ENCODE peak calls at places on chromosomes 12 and 14, in five cellular contexts. M is testis, B is esophagus squamous epithelium, O is uterus, J is AG04450. Z is an unnamed sample.

GRCh38 chr14:45253754-45254300 is 825 bp upstream of the MIS18BP1 start:
- DNase-seq in M (peak), B (no peak), O (peak), J (no peak), Z (no peak)

GRCh38 chr12:88529531-88530488 is 50.5 kb downstream of the KITLG start:
- DNase-seq in M (no peak), B (no peak), O (no peak), J (no peak), Z (no peak)

GRCh38 chr14:96011609-96012008 is 27.6 kb upstream of the C14orf132 start:
- DNase-seq in M (no peak), B (no peak), O (no peak), J (no peak), Z (no peak)

GRCh38 chr12:117076410-117077372 is 22.5 kb downstream of the TESC start:
- DNase-seq in M (no peak), B (no peak), O (no peak), J (no peak), Z (no peak)

GRCh38 chr14:65414961-65415589 is 2.5 kb downstream of the FUT8 start:
- DNase-seq in M (peak), B (no peak), O (no peak), J (peak), Z (no peak)

GRCh38 chr12:111582133-111582747 is 16.9 kb downstream of the ATXN2 start:
- DNase-seq in M (no peak), B (no peak), O (no peak), J (no peak), Z (no peak)

GRCh38 chr14:35336171-35337073 is 44.2 kb downstream of the PSMA6 start:
- DNase-seq in M (peak), B (peak), O (peak), J (peak), Z (no peak)

GRCh38 chr12:116319851-116320621 is 42.5 kb upstream of the MED13L start:
- DNase-seq in M (peak), B (no peak), O (peak), J (peak), Z (no peak)

GRCh38 chr12:31752450-31752849 is 23.6 kb upstream of the AMN1 start:
- DNase-seq in M (no peak), B (no peak), O (no peak), J (no peak), Z (no peak)

GRCh38 chr14:75510547-75510946 is 11.7 kb upstream of the BATF start:
- DNase-seq in M (no peak), B (no peak), O (no peak), J (no peak), Z (no peak)

GRCh38 chr14:50955373-50956043 is 11.2 kb upstream of the PYGL start:
- DNase-seq in M (peak), B (no peak), O (peak), J (peak), Z (no peak)

GRCh38 chr14:68271996-68272395 is 452.4 kb downstream of the RAD51B start:
- DNase-seq in M (no peak), B (no peak), O (no peak), J (no peak), Z (no peak)

GRCh38 chr14:67943947-67944346 is 124.4 kb downstream of the RAD51B start:
- DNase-seq in M (peak), B (no peak), O (peak), J (peak), Z (no peak)

GRCh38 chr12:113099764-113100163 is 35.8 kb downstream of the RASAL1 start:
- DNase-seq in M (no peak), B (no peak), O (no peak), J (no peak), Z (no peak)

GRCh38 chr12:88420460-88420859 is 159.8 kb downstream of the KITLG start:
- DNase-seq in M (no peak), B (no peak), O (no peak), J (peak), Z (no peak)

GRCh38 chr14:100709252-100709955 is 17.3 kb upstream of the DLK1 start:
- DNase-seq in M (peak), B (no peak), O (peak), J (no peak), Z (no peak)

GRCh38 chr12:13980548-13981295 is 680 bp downstream of the GRIN2B start:
- DNase-seq in M (no peak), B (no peak), O (no peak), J (no peak), Z (no peak)

GRCh38 chr12:13945236-13945635 is 36.2 kb downstream of the GRIN2B start:
- DNase-seq in M (no peak), B (no peak), O (no peak), J (no peak), Z (no peak)

GRCh38 chr14:88562831-88563686 is at the start of gene ZC3H14:
- DNase-seq in M (peak), B (peak), O (peak), J (peak), Z (peak)

GRCh38 chr12:85516667-85517325 is 236.8 kb downstream of the ALX1 start:
- DNase-seq in M (no peak), B (no peak), O (no peak), J (no peak), Z (no peak)

GRCh38 chr12:51777457-51777856 is 71.1 kb downstream of the FIGNL2 start:
- DNase-seq in M (no peak), B (no peak), O (no peak), J (no peak), Z (no peak)

GRCh38 chr12:68451261-68452091 is 119.3 kb upstream of the MDM1 start:
- DNase-seq in M (peak), B (no peak), O (peak), J (peak), Z (no peak)

GRCh38 chr12:131126662-131127173 is 173.0 kb downstream of the ADGRD1 start:
- DNase-seq in M (no peak), B (no peak), O (no peak), J (no peak), Z (no peak)

GRCh38 chr14:73283592-73284379 is 46.5 kb downstream of the PAPLN start:
- DNase-seq in M (no peak), B (no peak), O (no peak), J (no peak), Z (peak)

GRCh38 chr12:58596381-58596780 is 323.9 kb downstream of the LRIG3 start:
- DNase-seq in M (no peak), B (no peak), O (no peak), J (no peak), Z (no peak)

GRCh38 chr12:68420225-68421008 is 88.3 kb upstream of the MDM1 start:
- DNase-seq in M (peak), B (no peak), O (no peak), J (no peak), Z (no peak)

GRCh38 chr12:20040844-20041243 is 327.5 kb upstream of the PDE3A start:
- DNase-seq in M (no peak), B (no peak), O (no peak), J (no peak), Z (no peak)

GRCh38 chr12:100733817-100734593 is 60.6 kb upstream of the ANO4 start:
- DNase-seq in M (no peak), B (no peak), O (no peak), J (peak), Z (no peak)

GRCh38 chr12:69846976-69847375 is 21.9 kb downstream of the MYRFL start:
- DNase-seq in M (no peak), B (no peak), O (no peak), J (no peak), Z (no peak)

GRCh38 chr12:121260091-121260490 is 36.4 kb downstream of the CAMKK2 start:
- DNase-seq in M (peak), B (no peak), O (no peak), J (no peak), Z (no peak)

GRCh38 chr14:106845286-106846087 is 1319.1 kb downstream of the TMEM121 start:
- DNase-seq in M (peak), B (no peak), O (peak), J (no peak), Z (no peak)

GRCh38 chr14:76501156-76501555 is 125.2 kb downstream of the ESRRB start:
- DNase-seq in M (no peak), B (no peak), O (no peak), J (no peak), Z (no peak)

GRCh38 chr12:49763006-49763591 is 21.7 kb downstream of the TMBIM6 start:
- DNase-seq in M (peak), B (no peak), O (peak), J (no peak), Z (peak)
- H3K27ac ChIP-seq in M (no peak), B (peak), O (no peak), J (no peak), Z (no peak)

DNA sequence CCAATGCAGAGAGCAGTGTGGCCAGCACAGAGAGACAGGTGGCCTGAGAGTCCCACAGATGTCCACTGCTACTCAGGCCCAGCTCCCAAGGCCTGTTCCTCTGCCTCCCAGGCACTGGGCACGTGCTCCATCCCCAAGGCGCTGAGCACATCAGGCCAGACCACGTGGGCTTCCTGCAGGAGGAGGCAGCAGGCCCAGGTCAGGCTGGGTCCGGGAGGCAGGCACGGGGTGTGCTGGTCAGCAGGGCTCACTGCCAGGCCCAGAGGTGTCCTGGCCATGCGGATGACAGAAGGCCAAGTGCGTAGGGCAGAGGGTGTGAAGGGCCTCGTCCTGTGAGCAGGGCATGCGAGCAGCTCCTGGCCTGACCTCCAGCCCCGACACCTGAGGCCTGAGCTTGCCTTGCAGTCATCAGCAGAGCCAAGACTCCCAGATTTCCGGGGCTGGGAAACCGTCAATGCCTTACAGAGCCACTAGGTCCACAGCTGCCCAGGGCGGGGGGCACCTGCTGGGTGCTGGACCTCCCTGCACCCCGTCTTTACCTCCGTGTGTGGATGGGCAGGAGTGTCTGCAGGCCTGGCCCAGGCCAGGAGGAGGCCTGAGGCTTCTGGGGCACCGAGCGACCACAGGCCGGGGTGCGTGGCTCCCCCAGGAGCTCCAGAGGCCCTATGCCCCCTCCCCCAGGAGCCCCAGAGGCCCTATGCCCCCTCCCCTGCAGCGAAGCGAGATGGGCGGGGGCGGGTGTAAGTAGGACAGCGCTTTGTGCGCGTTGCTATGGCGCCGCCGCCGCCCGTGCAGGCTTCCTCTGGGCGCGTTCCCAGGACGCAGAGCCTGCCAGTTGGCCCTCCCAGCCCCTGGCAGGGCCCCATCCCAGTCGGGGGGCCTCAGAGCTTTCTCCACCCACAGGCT is 15.0 kb downstream of the TRMT61A start:
- DNase-seq in M (peak), B (no peak), O (peak), J (no peak), Z (peak)
- H3K27ac ChIP-seq in M (peak), B (no peak), O (peak), J (no peak), Z (peak)

GRCh38 chr14:71711131-71711530 is 221.1 kb upstream of the RGS6 start:
- DNase-seq in M (no peak), B (no peak), O (no peak), J (no peak), Z (no peak)
- H3K27ac ChIP-seq in M (peak), B (no peak), O (no peak), J (peak), Z (peak)

DNA sequence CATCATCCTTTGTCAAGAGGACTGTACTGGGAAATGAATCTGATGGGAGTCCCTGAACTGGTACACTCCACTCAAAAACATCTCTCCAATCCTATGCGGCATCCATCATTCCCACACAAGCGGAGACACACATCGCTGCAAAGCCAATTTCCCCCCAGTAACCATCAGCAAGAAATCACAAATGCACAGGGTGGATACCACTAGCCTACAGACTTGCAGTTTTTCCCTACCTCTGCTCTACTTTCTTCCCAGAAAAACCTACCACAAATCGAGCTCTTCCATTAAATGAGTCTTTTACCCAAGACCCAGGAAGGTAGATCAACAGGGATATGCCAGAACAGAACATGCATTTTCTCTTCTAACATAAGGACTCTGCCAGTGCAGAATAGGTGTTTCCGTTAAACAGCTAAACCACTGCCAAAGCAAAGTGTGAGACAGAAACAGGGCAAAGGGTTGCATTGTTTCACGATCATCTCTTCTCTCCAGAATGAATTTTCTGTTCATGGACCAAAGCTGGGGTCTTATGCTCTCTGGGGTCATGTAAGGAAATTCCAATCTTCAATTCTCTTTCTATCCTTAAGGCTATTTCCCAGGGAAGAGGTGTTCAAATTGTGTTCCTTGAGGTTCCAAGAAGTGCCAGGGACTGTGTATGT is 11.1 kb downstream of the PSMB5 start:
- DNase-seq in M (no peak), B (no peak), O (no peak), J (no peak), Z (no peak)
- H3K27ac ChIP-seq in M (no peak), B (no peak), O (no peak), J (no peak), Z (no peak)

GRCh38 chr14:94638961-94639817 is 27.0 kb downstream of the SERPINA3 start:
- DNase-seq in M (no peak), B (no peak), O (no peak), J (no peak), Z (no peak)

GRCh38 chr14:94635143-94635542 is 23.0 kb downstream of the SERPINA3 start:
- DNase-seq in M (no peak), B (no peak), O (no peak), J (no peak), Z (no peak)

GRCh38 chr14:94636744-94637412 is 24.7 kb downstream of the SERPINA3 start:
- DNase-seq in M (no peak), B (no peak), O (no peak), J (no peak), Z (no peak)

GRCh38 chr14:94640721-94641631 is 28.8 kb downstream of the SERPINA3 start:
- DNase-seq in M (no peak), B (no peak), O (no peak), J (no peak), Z (no peak)

GRCh38 chr14:94638330-94638729 is 26.1 kb downstream of the SERPINA3 start:
- DNase-seq in M (no peak), B (no peak), O (no peak), J (no peak), Z (no peak)
- H3K27ac ChIP-seq in M (no peak), B (no peak), O (no peak), J (no peak), Z (no peak)

DNA sequence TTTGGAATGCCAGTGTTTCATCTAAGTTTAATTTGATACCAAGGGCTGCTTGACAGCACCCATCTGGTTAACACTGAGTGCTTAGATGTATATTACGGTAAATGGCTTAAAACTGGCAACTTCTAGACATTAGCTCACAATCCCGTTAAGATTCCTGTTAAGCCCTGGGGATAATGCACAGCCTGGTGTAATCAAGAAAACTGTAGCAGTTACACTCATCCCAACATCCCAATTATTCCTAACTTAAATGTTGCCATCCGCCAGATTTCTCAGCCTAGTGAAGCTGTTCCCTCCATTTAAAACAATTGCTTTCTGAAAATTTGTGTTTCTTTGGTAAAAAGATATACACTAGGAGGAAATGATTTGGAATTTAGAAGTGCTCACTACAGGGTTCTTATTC is 30.0 kb downstream of the PPFIBP1 start:
- DNase-seq in M (no peak), B (no peak), O (no peak), J (no peak), Z (no peak)
- H3K27ac ChIP-seq in M (peak), B (peak), O (peak), J (no peak), Z (peak)

DNA sequence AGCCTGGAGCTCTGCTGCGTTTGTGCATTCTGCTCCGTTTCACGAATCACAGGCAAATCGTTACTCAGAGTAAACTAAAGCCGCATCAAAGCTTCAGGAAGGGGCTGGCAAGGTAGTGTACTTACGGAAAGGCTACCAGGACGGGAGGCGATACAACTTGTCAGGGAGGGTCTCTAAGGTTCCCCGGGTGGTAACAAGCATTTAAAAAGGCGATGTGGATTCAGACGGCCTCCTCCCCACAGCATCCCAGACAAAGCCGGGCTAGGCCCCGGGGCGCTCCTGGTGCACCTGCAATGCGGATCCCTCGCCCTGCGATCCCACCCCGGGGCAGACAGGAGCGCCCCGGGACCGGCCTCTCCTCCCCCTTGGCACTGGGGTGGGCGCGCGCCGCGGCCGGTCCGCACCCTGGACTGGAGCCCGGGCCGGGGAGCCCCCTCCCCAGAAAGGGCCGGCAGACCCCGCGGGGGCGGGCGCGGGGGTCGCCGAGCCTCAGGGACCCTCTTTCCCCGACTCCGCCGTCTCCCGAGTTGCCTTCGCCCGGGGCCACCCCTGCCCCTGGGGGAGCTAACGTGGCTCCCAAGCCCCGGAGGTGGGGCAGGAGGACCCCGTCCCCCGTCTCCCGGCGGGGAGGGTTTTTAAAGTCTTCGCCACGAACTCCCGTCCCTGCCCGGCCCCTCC is 722 bp downstream of the CCDC92 start:
- DNase-seq in M (peak), B (no peak), O (peak), J (no peak), Z (peak)
- H3K27ac ChIP-seq in M (peak), B (peak), O (peak), J (peak), Z (peak)

GRCh38 chr14:70358631-70359030 is 852 bp downstream of the COX16 start:
- DNase-seq in M (no peak), B (no peak), O (no peak), J (no peak), Z (no peak)
- H3K27ac ChIP-seq in M (peak), B (peak), O (peak), J (no peak), Z (peak)